ENCODE peak calls at places on chromosome 15, in five cellular contexts. D is activated T-helper 1 cell treated with anti-CD3 and anti-CD28 coated beads, Interleukin-12 subunit alpha, Interleukin-12 subunit beta, Interleukin-2, Interleukin-4 antibody, amounts not matched to agents 30 ng/mL and 10 ng/mL and 1 ng/mL, durations not matched to agents 14 hours and 24 hours and 36 hours; B is stimulated activated CD8-positive, alpha-beta memory T cell treated with anti-CD3 and anti-CD28 coated beads, Interleukin-4, amount 100 ng/mL, for 1 hour; J is mucosa of descending colon; K is AG10803. O is an unnamed sample.

GRCh38 chr15:67240235-67241131 is 14.0 kb downstream of the AAGAB start:
- DNase-seq in D (no peak), B (no peak), J (no peak), K (no peak), O (no peak)

GRCh38 chr15:35958021-35958420 is 412.1 kb upstream of the DPH6 start:
- DNase-seq in D (no peak), B (no peak), J (no peak), K (peak), O (no peak)

GRCh38 chr15:89419370-89419984 is 76.9 kb downstream of the RHCG start:
- DNase-seq in D (no peak), B (no peak), J (no peak), K (no peak), O (peak)

GRCh38 chr15:48413304-48413703 is 82.1 kb downstream of the DUT start:
- DNase-seq in D (no peak), B (no peak), J (no peak), K (peak), O (no peak)

GRCh38 chr15:71600237-71600636 is 210.1 kb upstream of the NR2E3 start:
- DNase-seq in D (no peak), B (no peak), J (no peak), K (no peak), O (no peak)

GRCh38 chr15:74956648-74957300 is at the start of gene RPP25:
- DNase-seq in D (peak), B (peak), J (peak), K (peak), O (peak)

GRCh38 chr15:35673093-35673573 is 127.2 kb upstream of the DPH6 start:
- DNase-seq in D (no peak), B (no peak), J (no peak), K (no peak), O (no peak)

GRCh38 chr15:31235298-31236183 is 91.1 kb upstream of the KLF13 start:
- DNase-seq in D (no peak), B (no peak), J (no peak), K (peak), O (no peak)

GRCh38 chr15:45179221-45179985 is 8.4 kb downstream of the SHF start:
- DNase-seq in D (peak), B (no peak), J (peak), K (peak), O (no peak)

GRCh38 chr15:91593081-91593480 is 260.4 kb upstream of the SLCO3A1 start:
- DNase-seq in D (no peak), B (no peak), J (no peak), K (peak), O (no peak)

GRCh38 chr15:101133751-101134261 is 118.0 kb downstream of the CHSY1 start:
- DNase-seq in D (no peak), B (no peak), J (peak), K (no peak), O (no peak)

GRCh38 chr15:101033801-101034200 is 114.6 kb downstream of the LRRK1 start:
- DNase-seq in D (no peak), B (no peak), J (no peak), K (no peak), O (no peak)

GRCh38 chr15:28023933-28024888 is 74.9 kb downstream of the OCA2 start:
- DNase-seq in D (no peak), B (no peak), J (no peak), K (no peak), O (no peak)

GRCh38 chr15:66023322-66023972 is 154.2 kb downstream of the RAB11A start:
- DNase-seq in D (no peak), B (no peak), J (no peak), K (no peak), O (no peak)

GRCh38 chr15:51094606-51095569 is at the start of gene TNFAIP8L3:
- DNase-seq in D (no peak), B (no peak), J (peak), K (no peak), O (no peak)

GRCh38 chr15:69826818-69827174 is 270.9 kb downstream of the TLE3 start:
- DNase-seq in D (no peak), B (no peak), J (no peak), K (no peak), O (no peak)

GRCh38 chr15:63839717-63840116 is 6.0 kb upstream of the HERC1 start:
- DNase-seq in D (no peak), B (no peak), J (no peak), K (no peak), O (no peak)

O was measured in PC-9.